ENCODE peak calls at places on chromosomes 2 and 18, in six cellular contexts. M is mucosa of gallbladder; U is dermis blood vessel endothelial cell; N is astrocyte of the spinal cord; K is naive thymus-derived CD8-positive, alpha-beta T cell; L is Peyer's patch. R is an unnamed sample.

GRCh38 chr2:109374548-109375130 is 239.1 kb downstream of the SEPTIN10 start:
- DNase-seq in M (no peak), U (no peak), N (no peak), K (no peak), L (peak), R (no peak)

GRCh38 chr18:53426656-53427055 is 797.8 kb downstream of the MBD2 start:
- DNase-seq in M (no peak), U (no peak), N (no peak), K (no peak), L (no peak), R (no peak)

GRCh38 chr2:138334323-138334722 is 167.2 kb upstream of the SPOPL start:
- DNase-seq in M (no peak), U (no peak), N (no peak), K (no peak), L (no peak), R (no peak)

GRCh38 chr2:208356846-208357574 is 49.6 kb upstream of the PTH2R start:
- DNase-seq in M (no peak), U (peak), N (no peak), K (no peak), L (no peak), R (no peak)

GRCh38 chr2:226117506-226118065 is 682.0 kb downstream of the IRS1 start:
- DNase-seq in M (no peak), U (no peak), N (no peak), K (no peak), L (no peak), R (no peak)

GRCh38 chr2:149187061-149187460 is 143.3 kb upstream of the LYPD6 start:
- DNase-seq in M (no peak), U (no peak), N (no peak), K (no peak), L (no peak), R (no peak)

GRCh38 chr18:56650056-56650455 is 1.1 kb upstream of the WDR7 start:
- DNase-seq in M (no peak), U (no peak), N (no peak), K (no peak), L (no peak), R (no peak)

GRCh38 chr2:120820885-120821279 is 85.2 kb downstream of the GLI2 start:
- DNase-seq in M (no peak), U (no peak), N (peak), K (no peak), L (peak), R (no peak)

GRCh38 chr18:9817725-9818422 is 67.9 kb upstream of the TXNDC2 start:
- DNase-seq in M (no peak), U (no peak), N (no peak), K (no peak), L (no peak), R (no peak)

GRCh38 chr2:15855766-15856260 is 84.5 kb upstream of the MYCN start:
- DNase-seq in M (no peak), U (no peak), N (no peak), K (no peak), L (no peak), R (no peak)

GRCh38 chr2:200156140-200156858 is 150.2 kb upstream of the SPATS2L start:
- DNase-seq in M (peak), U (peak), N (peak), K (no peak), L (no peak), R (peak)

GRCh38 chr2:4066217-4066616 is 362.8 kb downstream of the DCDC2C start:
- DNase-seq in M (no peak), U (no peak), N (no peak), K (no peak), L (no peak), R (no peak)

GRCh38 chr2:159968282-159968900 is 94.0 kb downstream of the PLA2R1 start:
- DNase-seq in M (peak), U (peak), N (peak), K (no peak), L (no peak), R (no peak)

GRCh38 chr2:134189009-134189717 is 64.7 kb upstream of the MGAT5 start:
- DNase-seq in M (peak), U (no peak), N (peak), K (no peak), L (no peak), R (no peak)

GRCh38 chr18:46332956-46333355 is 228.8 kb downstream of the HAUS1 start:
- DNase-seq in M (no peak), U (no peak), N (no peak), K (no peak), L (peak), R (no peak)

GRCh38 chr2:223297788-223298187 is 245.8 kb downstream of the KCNE4 start:
- DNase-seq in M (no peak), U (no peak), N (no peak), K (no peak), L (no peak), R (no peak)

GRCh38 chr2:237691908-237692600 is 64.7 kb downstream of the LRRFIP1 start:
- DNase-seq in M (peak), U (peak), N (peak), K (peak), L (peak), R (peak)

GRCh38 chr2:26429779-26430654 is 28.3 kb downstream of the DRC1 start:
- DNase-seq in M (no peak), U (peak), N (no peak), K (no peak), L (no peak), R (no peak)

GRCh38 chr18:44840053-44840826 is 159.6 kb downstream of the SETBP1 start:
- DNase-seq in M (peak), U (no peak), N (no peak), K (no peak), L (no peak), R (peak)

GRCh38 chr18:77210249-77210648 is 39.4 kb upstream of the GALR1 start:
- DNase-seq in M (no peak), U (no peak), N (no peak), K (no peak), L (no peak), R (no peak)

R was measured in prostate gland.